ENCODE peak calls at places on chromosomes 7 and 10, in eight cellular contexts. Q is cardiac muscle cell, F is SK-N-SH, Y is left lung, Z is tibial artery, T is breast epithelium, O is uterus, U is Peyer's patch. X is an unnamed sample.

GRCh38 chr10:93992400-93993030 is 1.2 kb upstream of the PLCE1 start:
- DNase-seq in O (no peak), Q (peak), U (no peak), F (no peak), T (no peak), Z (no peak), Y (no peak), X (no peak)

GRCh38 chr10:99917963-99918825 is 91.6 kb downstream of the DNMBP start:
- DNase-seq in F (peak), O (peak), Q (peak), U (no peak), Y (no peak), T (peak), Z (no peak), X (no peak)

GRCh38 chr10:7085913-7086589 is 324.8 kb downstream of the SFMBT2 start:
- DNase-seq in Y (no peak), U (no peak), T (no peak), Q (peak), O (no peak), Z (no peak), F (no peak), X (no peak)

GRCh38 chr7:132866551-132866950 is 215.3 kb downstream of the CHCHD3 start:
- DNase-seq in Y (no peak), O (no peak), F (no peak), T (no peak), Z (no peak), Q (no peak), U (no peak), X (no peak)

GRCh38 chr7:39838326-39838725 is 111.7 kb upstream of the CDK13 start:
- DNase-seq in T (no peak), Y (no peak), O (peak), F (no peak), U (no peak), Q (peak), Z (no peak), X (no peak)

GRCh38 chr7:73451780-73452398 is 18.3 kb downstream of the FZD9 start:
- DNase-seq in T (no peak), U (no peak), Z (no peak), Y (no peak), F (peak), Q (peak), O (no peak), X (no peak)

GRCh38 chr7:105298439-105298894 is 90.3 kb downstream of the SRPK2 start:
- DNase-seq in U (no peak), O (no peak), Y (no peak), F (no peak), T (no peak), Q (no peak), Z (no peak), X (no peak)

GRCh38 chr10:47243791-47244190 is 56.2 kb upstream of the GDF10 start:
- DNase-seq in U (no peak), F (no peak), O (peak), Q (no peak), Y (no peak), T (no peak), Z (peak), X (peak)

GRCh38 chr10:78933828-78934227 is 134.9 kb upstream of the ZMIZ1 start:
- DNase-seq in T (no peak), F (no peak), Q (no peak), O (no peak), U (no peak), Y (no peak), Z (no peak), X (no peak)

GRCh38 chr10:44379907-44380306 is 5.0 kb downstream of the CXCL12 start:
- DNase-seq in Y (no peak), Z (peak), T (no peak), Q (no peak), F (no peak), U (no peak), O (no peak), X (no peak)

GRCh38 chr7:20959281-20959680 is 172.6 kb upstream of the SP8 start:
- DNase-seq in O (no peak), Z (no peak), Q (no peak), T (no peak), F (no peak), U (no peak), Y (no peak), X (no peak)

GRCh38 chr10:116026315-116026714 is 246.7 kb downstream of the GFRA1 start:
- DNase-seq in T (no peak), Q (no peak), Z (no peak), U (no peak), F (peak), Y (no peak), O (no peak), X (no peak)

GRCh38 chr7:11212080-11212711 is 238.5 kb downstream of the PHF14 start:
- DNase-seq in Z (no peak), Q (peak), O (peak), T (no peak), U (no peak), F (peak), Y (no peak), X (no peak)

GRCh38 chr10:118106426-118106825 is 59.7 kb upstream of the RAB11FIP2 start:
- DNase-seq in F (no peak), O (no peak), Q (peak), Z (no peak), T (no peak), Y (no peak), U (no peak), X (no peak)

GRCh38 chr10:32326119-32326518 is 20.8 kb downstream of the EPC1 start:
- DNase-seq in F (no peak), Y (no peak), T (no peak), O (no peak), Q (no peak), U (no peak), Z (no peak), X (no peak)

GRCh38 chr7:25995893-25996529 is 156.0 kb upstream of the NFE2L3 start:
- DNase-seq in F (no peak), Z (no peak), T (no peak), Q (no peak), U (no peak), O (no peak), Y (no peak), X (no peak)

GRCh38 chr10:58266003-58266825 is 1.5 kb downstream of the IPMK start:
- DNase-seq in T (no peak), F (peak), Y (no peak), Z (no peak), Q (peak), O (no peak), U (no peak), X (no peak)

GRCh38 chr10:11993834-11994468 is 48.7 kb downstream of the UPF2 start:
- DNase-seq in F (no peak), Z (no peak), O (no peak), Q (no peak), Y (no peak), T (no peak), U (no peak), X (no peak)

GRCh38 chr7:91280180-91280579 is 15.9 kb downstream of the FZD1 start:
- DNase-seq in Q (no peak), O (no peak), Y (no peak), U (no peak), T (no peak), Z (no peak), F (no peak), X (no peak)

GRCh38 chr7:106281919-106282318 is 2.9 kb downstream of the NAMPT start:
- DNase-seq in U (no peak), Q (no peak), T (no peak), F (no peak), Z (no peak), O (no peak), Y (no peak), X (no peak)

GRCh38 chr10:132061030-132061429 is 4.7 kb upstream of the JAKMIP3 start:
- DNase-seq in Y (no peak), U (no peak), O (no peak), Z (no peak), F (no peak), Q (no peak), T (no peak), X (peak)

GRCh38 chr7:26265061-26265460 is 26.6 kb upstream of the SNX10 start:
- DNase-seq in Z (no peak), T (no peak), F (no peak), Q (no peak), O (no peak), Y (no peak), U (no peak), X (no peak)

GRCh38 chr10:103843045-103843444 is 12.3 kb downstream of the SH3PXD2A start:
- DNase-seq in T (no peak), F (no peak), Q (no peak), U (no peak), Z (no peak), Y (no peak), O (no peak), X (no peak)

GRCh38 chr10:72567421-72567820 is 58.5 kb downstream of the MICU1 start:
- DNase-seq in Y (no peak), Q (peak), U (no peak), F (no peak), Z (peak), T (no peak), O (no peak), X (peak)

GRCh38 chr7:47402941-47403340 is 179.0 kb downstream of the TNS3 start:
- DNase-seq in U (peak), F (no peak), Z (peak), Q (no peak), Y (no peak), O (peak), T (peak), X (peak)

GRCh38 chr7:34823650-34824258 is 165.7 kb downstream of the NPSR1 start:
- DNase-seq in Q (peak), Y (no peak), F (peak), Z (no peak), U (no peak), T (no peak), O (no peak), X (no peak)

GRCh38 chr7:72441791-72442190 is 29.7 kb upstream of the CALN1 start:
- DNase-seq in Y (no peak), Z (peak), O (no peak), F (no peak), T (no peak), Q (no peak), U (no peak), X (no peak)

GRCh38 chr10:100046088-100046487 is 35.6 kb downstream of the CPN1 start:
- DNase-seq in O (peak), Q (peak), F (peak), T (peak), U (peak), Y (peak), Z (peak), X (peak)

GRCh38 chr10:24901686-24902399 is 50.6 kb downstream of the PRTFDC1 start:
- DNase-seq in Q (peak), T (no peak), Y (no peak), O (peak), Z (no peak), U (peak), F (no peak), X (no peak)

GRCh38 chr10:71975891-71976725 is 11.9 kb downstream of the CHST3 start:
- DNase-seq in O (peak), U (no peak), Q (peak), F (no peak), Y (no peak), T (no peak), Z (peak), X (no peak)

GRCh38 chr7:47534322-47535032 is 47.4 kb downstream of the TNS3 start:
- DNase-seq in T (no peak), Q (no peak), Y (peak), Z (no peak), F (peak), U (no peak), O (no peak), X (no peak)

GRCh38 chr10:3056280-3057037 is 10.9 kb upstream of the PFKP start:
- DNase-seq in U (no peak), F (no peak), T (no peak), Y (no peak), O (no peak), Q (no peak), Z (no peak), X (no peak)

GRCh38 chr10:3054816-3055202 is 12.5 kb upstream of the PFKP start:
- DNase-seq in T (no peak), Q (peak), O (no peak), U (no peak), Y (no peak), Z (no peak), F (no peak), X (peak)

GRCh38 chr10:3053145-3053544 is 14.2 kb upstream of the PFKP start:
- DNase-seq in T (no peak), U (no peak), O (no peak), Q (no peak), F (no peak), Y (no peak), Z (no peak), X (no peak)

GRCh38 chr10:3051686-3052085 is 15.7 kb upstream of the PFKP start:
- DNase-seq in O (no peak), Y (no peak), F (no peak), Z (no peak), Q (no peak), T (no peak), U (no peak), X (no peak)

GRCh38 chr10:3054183-3054815 is 13.0 kb upstream of the PFKP start:
- DNase-seq in Q (no peak), F (no peak), Y (no peak), O (no peak), Z (no peak), T (no peak), U (no peak), X (no peak)
- H3K27ac ChIP-seq in Q (peak), F (peak), Y (no peak), O (peak), Z (no peak), T (peak), U (no peak), X (no peak)

DNA sequence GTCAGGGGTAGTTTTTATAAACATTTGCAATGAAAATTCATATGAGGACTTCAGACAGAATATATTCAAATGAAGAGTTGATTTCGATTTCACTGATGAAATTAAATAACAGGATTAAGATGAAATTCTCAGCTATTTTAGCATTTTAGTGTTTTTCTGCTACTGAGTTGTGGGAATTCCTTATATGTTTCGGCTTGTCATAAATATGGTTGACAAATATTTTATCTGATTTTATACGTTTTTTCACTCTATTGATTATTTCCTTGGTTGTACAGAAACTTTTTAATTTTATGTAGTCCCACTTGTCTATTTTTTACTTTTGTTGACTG is 14.6 kb upstream of the NME8 start:
- DNase-seq in Y (no peak), Q (no peak), F (no peak), O (no peak), U (no peak), Z (no peak), T (no peak), X (no peak)
- TF ChIP-seq CTCF in Y (no peak), Q (no peak), F (no peak), O (no peak), U (no peak), Z (no peak), T (no peak), X (peak)

GRCh38 chr7:117393781-117394180 is 33.5 kb downstream of the ASZ1 start:
- DNase-seq in Z (no peak), F (no peak), U (no peak), T (no peak), Y (no peak), Q (no peak), O (no peak), X (no peak)
- H3K4me3 ChIP-seq in Z (no peak), F (no peak), U (no peak), T (no peak), Y (no peak), Q (no peak), O (no peak), X (no peak)

DNA sequence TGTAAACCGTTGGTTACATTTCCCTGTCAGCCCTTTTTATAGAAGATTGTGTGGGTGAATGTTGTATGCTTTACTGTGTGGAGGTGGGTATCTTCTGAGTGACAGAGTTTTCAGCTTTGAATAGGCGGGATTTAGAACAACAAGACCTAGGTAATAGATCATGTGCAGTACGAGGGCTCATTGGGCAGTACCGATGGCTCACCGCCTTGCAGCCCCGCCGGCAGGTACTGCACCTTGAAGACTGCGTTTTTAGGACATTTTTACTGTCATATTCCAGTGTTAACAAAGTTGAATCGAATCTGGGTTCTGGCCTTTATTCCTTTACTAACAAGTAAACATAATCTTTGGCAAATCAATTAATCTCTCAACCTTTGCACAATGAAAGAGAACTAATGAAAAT is 55.9 kb upstream of the NCF1 start:
- DNase-seq in Q (no peak), U (no peak), Z (no peak), T (no peak), F (no peak), O (no peak), Y (no peak), X (no peak)
- H3K27ac ChIP-seq in Q (peak), U (no peak), Z (no peak), T (no peak), F (peak), O (no peak), Y (no peak), X (no peak)

GRCh38 chr10:34979938-34980337 is 110.2 kb downstream of the CUL2 start:
- DNase-seq in Q (no peak), Y (no peak), F (no peak), O (no peak), Z (no peak), U (no peak), T (no peak), X (no peak)

GRCh38 chr10:34988397-34989067 is 101.6 kb downstream of the CUL2 start:
- DNase-seq in T (no peak), U (no peak), Q (no peak), Z (no peak), Y (no peak), F (no peak), O (no peak), X (no peak)

GRCh38 chr10:34985146-34985545 is 105.0 kb downstream of the CUL2 start:
- DNase-seq in O (no peak), Y (no peak), Q (no peak), U (no peak), Z (no peak), T (no peak), F (no peak), X (no peak)

GRCh38 chr10:34981834-34982233 is 108.3 kb downstream of the CUL2 start:
- DNase-seq in Y (no peak), F (no peak), U (no peak), T (no peak), Z (no peak), O (no peak), Q (no peak), X (no peak)

GRCh38 chr10:34985823-34986222 is 104.3 kb downstream of the CUL2 start:
- DNase-seq in Q (peak), T (no peak), F (no peak), Z (no peak), O (no peak), Y (no peak), U (no peak), X (no peak)
- TF ChIP-seq CTCF in Q (peak), T (no peak), F (no peak), Z (no peak), O (no peak), Y (no peak), U (no peak), X (no peak)

GRCh38 chr10:97684866-97685394 is 2.1 kb downstream of the AVPI1 start:
- DNase-seq in T (no peak), Q (peak), F (no peak), Z (no peak), U (no peak), O (no peak), Y (no peak), X (no peak)
- H3K4me3 ChIP-seq in T (peak), Q (no peak), F (no peak), Z (peak), U (peak), O (peak), Y (peak), X (peak)

GRCh38 chr10:126050301-126050700 is 153.9 kb downstream of the FANK1 start:
- DNase-seq in U (no peak), T (no peak), Z (no peak), F (no peak), Q (no peak), Y (no peak), O (no peak), X (no peak)

GRCh38 chr10:126052171-126052570 is 155.8 kb downstream of the FANK1 start:
- DNase-seq in T (no peak), Q (no peak), Z (no peak), F (no peak), U (no peak), O (no peak), Y (no peak), X (no peak)

GRCh38 chr10:126054191-126054590 is 157.8 kb downstream of the FANK1 start:
- DNase-seq in Z (no peak), U (no peak), F (no peak), T (no peak), O (no peak), Q (no peak), Y (no peak), X (no peak)

GRCh38 chr10:126049741-126050140 is 153.4 kb downstream of the FANK1 start:
- DNase-seq in T (peak), Y (no peak), F (peak), O (no peak), Q (peak), U (no peak), Z (peak), X (no peak)
- H3K27ac ChIP-seq in T (peak), Y (no peak), F (peak), O (no peak), Q (no peak), U (no peak), Z (no peak), X (no peak)

GRCh38 chr7:2520131-2520807 is 695 bp downstream of the LFNG start:
- DNase-seq in Z (no peak), F (peak), O (no peak), Y (peak), U (peak), Q (no peak), T (no peak), X (no peak)

GRCh38 chr7:2518101-2518500 is 1.5 kb upstream of the LFNG start:
- DNase-seq in Y (no peak), Z (no peak), O (no peak), U (peak), T (no peak), F (no peak), Q (no peak), X (no peak)

GRCh38 chr7:2520808-2521146 is 1.2 kb downstream of the LFNG start:
- DNase-seq in T (no peak), Z (no peak), O (no peak), F (no peak), Y (no peak), U (peak), Q (no peak), X (no peak)

GRCh38 chr7:2518737-2519118 is 846 bp upstream of the LFNG start:
- DNase-seq in Z (no peak), F (no peak), Y (no peak), T (no peak), O (no peak), Q (no peak), U (peak), X (no peak)

DNA sequence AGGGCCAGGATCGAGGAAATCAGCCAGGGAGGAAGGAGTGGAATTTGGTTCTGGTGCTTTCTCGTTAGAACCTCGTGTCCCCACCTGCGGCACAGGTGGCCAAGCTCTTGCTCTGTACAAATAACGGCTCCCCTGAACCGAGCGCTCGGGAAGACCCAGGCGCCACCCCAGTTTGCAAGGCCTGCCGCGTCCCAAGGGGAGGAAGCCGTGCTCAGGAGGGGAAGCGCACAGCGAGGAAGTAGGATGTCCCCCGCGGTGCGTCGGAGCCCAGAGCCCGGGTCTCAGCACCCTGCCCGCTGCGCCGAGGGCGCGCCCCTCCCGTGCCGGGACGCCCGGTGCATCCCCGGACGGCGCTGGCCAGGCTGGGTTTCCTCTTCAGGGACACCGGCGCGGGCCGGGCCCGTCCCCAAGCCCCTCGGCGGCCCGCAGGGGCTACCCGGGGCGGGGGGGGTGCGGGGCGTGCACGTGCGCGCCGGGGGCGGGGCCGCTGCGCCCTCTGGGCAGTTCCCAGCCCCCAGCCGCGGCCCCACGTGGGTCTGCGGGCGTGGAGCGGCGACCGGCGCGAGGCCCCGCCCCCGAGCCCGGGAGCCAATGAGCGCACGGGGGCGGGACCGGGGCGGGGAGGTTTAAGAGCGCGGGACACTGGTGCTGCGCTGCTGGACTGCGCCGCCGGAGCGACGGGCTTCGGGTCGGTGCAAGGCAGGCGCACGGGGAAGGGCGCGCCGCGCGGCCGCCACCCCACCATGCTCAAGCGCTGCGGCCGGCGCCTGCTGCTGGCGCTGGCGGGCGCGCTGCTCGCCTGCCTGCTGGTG is at the start of gene LFNG:
- DNase-seq in U (peak), Q (peak), Z (peak), T (peak), O (peak), Y (peak), F (peak), X (no peak)
- TF ChIP-seq CTCF in U (no peak), Q (no peak), Z (no peak), T (no peak), O (no peak), Y (no peak), F (no peak), X (no peak)